ENCODE peak calls at places on chromosomes 12 and 14, in eight cellular contexts. D is Caco-2, J is astrocyte of the spinal cord, N is cardiac muscle cell, E is right lobe of liver, Y is adipocyte, O is skeletal muscle cell, P is psoas muscle. R is an unnamed sample.

GRCh38 chr14:93527076-93527692 is 96.4 kb downstream of the UNC79 start:
- DNase-seq in N (no peak), O (no peak), D (no peak), P (no peak), E (no peak), Y (no peak), J (no peak), R (no peak)

GRCh38 chr12:99146185-99146584 is 501.1 kb downstream of the APAF1 start:
- DNase-seq in N (peak), O (no peak), P (no peak), Y (no peak), E (no peak), J (no peak), D (no peak), R (no peak)

GRCh38 chr14:101031721-101032120 is 128.2 kb upstream of the RTL1 start:
- DNase-seq in Y (no peak), J (no peak), O (no peak), P (no peak), E (peak), N (no peak), D (peak), R (no peak)

GRCh38 chr14:68487805-68488590 is 304.9 kb downstream of the ZFP36L1 start:
- DNase-seq in Y (peak), D (no peak), E (no peak), P (no peak), O (no peak), N (no peak), J (no peak), R (no peak)

GRCh38 chr12:95998611-95999300 is 2.6 kb upstream of the HAL start:
- DNase-seq in J (peak), Y (peak), N (peak), P (no peak), E (no peak), D (peak), O (peak), R (peak)

GRCh38 chr12:76588881-76589565 is 29.5 kb upstream of the OSBPL8 start:
- DNase-seq in Y (peak), J (peak), P (no peak), O (peak), D (no peak), E (no peak), N (peak), R (no peak)

GRCh38 chr14:58078068-58078467 is 73.9 kb downstream of the ARMH4 start:
- DNase-seq in D (no peak), O (peak), P (no peak), J (peak), Y (peak), E (no peak), N (peak), R (no peak)

GRCh38 chr14:31449971-31450610 is 7.2 kb downstream of the DTD2 start:
- DNase-seq in E (no peak), N (peak), O (no peak), P (no peak), D (no peak), Y (peak), J (peak), R (peak)

GRCh38 chr12:57836442-57837375 is 9.8 kb downstream of the CTDSP2 start:
- DNase-seq in D (no peak), N (peak), Y (peak), E (peak), O (peak), P (peak), J (peak), R (no peak)

GRCh38 chr14:70662080-70662479 is 20.4 kb downstream of the TTC9 start:
- DNase-seq in O (no peak), N (no peak), D (no peak), E (no peak), J (no peak), P (no peak), Y (no peak), R (no peak)

GRCh38 chr14:39097159-39097558 is 5.9 kb downstream of the SEC23A start:
- DNase-seq in D (no peak), N (peak), P (no peak), E (no peak), J (no peak), O (no peak), Y (peak), R (no peak)

GRCh38 chr14:90513151-90514014 is 116.6 kb downstream of the CALM1 start:
- DNase-seq in O (no peak), D (peak), Y (no peak), N (peak), J (peak), E (no peak), P (no peak), R (no peak)

GRCh38 chr12:66119229-66119869 is 11.2 kb downstream of the LLPH start:
- DNase-seq in Y (no peak), N (no peak), P (no peak), D (no peak), J (no peak), E (no peak), O (no peak), R (no peak)

GRCh38 chr12:72273499-72273837 is 1.3 kb downstream of the TRHDE start:
- DNase-seq in O (no peak), N (no peak), E (no peak), P (no peak), D (no peak), Y (no peak), J (no peak), R (no peak)

GRCh38 chr12:111692575-111693210 is 6.8 kb downstream of the ACAD10 start:
- DNase-seq in N (peak), Y (peak), J (peak), D (no peak), P (no peak), O (no peak), E (no peak), R (no peak)

GRCh38 chr14:101365329-101366158 is 195.8 kb upstream of the DIO3 start:
- DNase-seq in Y (no peak), E (no peak), P (peak), J (no peak), D (no peak), N (no peak), O (no peak), R (no peak)

GRCh38 chr12:113040722-113041168 is 15.8 kb upstream of the DTX1 start:
- DNase-seq in O (peak), Y (peak), E (peak), P (peak), N (peak), J (peak), D (no peak), R (peak)

GRCh38 chr12:77855548-77855947 is 24.9 kb downstream of the NAV3 start:
- DNase-seq in Y (peak), P (no peak), J (no peak), E (no peak), O (peak), D (no peak), N (no peak), R (no peak)

GRCh38 chr12:93127582-93128331 is 198.7 kb upstream of the EEA1 start:
- DNase-seq in Y (peak), E (peak), D (peak), N (peak), P (peak), J (peak), O (peak), R (no peak)

GRCh38 chr12:124093297-124093696 is 120.3 kb downstream of the ZNF664 start:
- DNase-seq in O (no peak), J (no peak), D (no peak), E (no peak), P (no peak), Y (no peak), N (no peak), R (no peak)

GRCh38 chr14:32564591-32564990 is 235.5 kb downstream of the AKAP6 start:
- DNase-seq in J (peak), O (peak), Y (peak), D (no peak), E (no peak), N (peak), P (no peak), R (no peak)

GRCh38 chr12:124087251-124088141 is 114.5 kb downstream of the ZNF664 start:
- DNase-seq in Y (peak), P (no peak), E (no peak), N (no peak), O (no peak), J (no peak), D (no peak), R (no peak)

GRCh38 chr14:38302966-38303365 is 47.1 kb upstream of the CLEC14A start:
- DNase-seq in J (no peak), N (no peak), E (no peak), O (no peak), Y (no peak), D (no peak), P (no peak), R (no peak)

GRCh38 chr14:96986701-96987474 is 189.7 kb downstream of the VRK1 start:
- DNase-seq in D (no peak), J (no peak), O (no peak), Y (no peak), P (no peak), N (no peak), E (no peak), R (no peak)

GRCh38 chr12:7113389-7113871 is 4.4 kb upstream of the C1RL start:
- DNase-seq in D (peak), Y (peak), P (no peak), E (no peak), O (no peak), J (peak), N (peak), R (no peak)

GRCh38 chr12:4277856-4278581 is 4.5 kb downstream of the CCND2 start:
- DNase-seq in Y (no peak), J (no peak), N (no peak), P (no peak), D (no peak), E (no peak), O (no peak), R (no peak)

GRCh38 chr14:104924421-104925213 is at the start of gene PLD4:
- DNase-seq in J (no peak), D (no peak), N (no peak), P (no peak), O (no peak), Y (no peak), E (no peak), R (no peak)

GRCh38 chr12:63929426-63929825 is 84.9 kb downstream of the SRGAP1 start:
- DNase-seq in J (no peak), Y (no peak), D (no peak), P (no peak), O (no peak), N (no peak), E (no peak), R (no peak)
- H3K4me3 ChIP-seq in J (no peak), Y (no peak), D (no peak), P (no peak), O (no peak), N (no peak), E (no peak), R (no peak)

GRCh38 chr12:39617887-39618286 is 1.7 kb downstream of the ABCD2 start:
- DNase-seq in N (no peak), D (no peak), J (no peak), P (no peak), E (no peak), O (no peak), Y (no peak), R (no peak)
- H3K4me3 ChIP-seq in N (no peak), D (no peak), J (no peak), P (no peak), E (no peak), O (no peak), Y (peak), R (no peak)

DNA sequence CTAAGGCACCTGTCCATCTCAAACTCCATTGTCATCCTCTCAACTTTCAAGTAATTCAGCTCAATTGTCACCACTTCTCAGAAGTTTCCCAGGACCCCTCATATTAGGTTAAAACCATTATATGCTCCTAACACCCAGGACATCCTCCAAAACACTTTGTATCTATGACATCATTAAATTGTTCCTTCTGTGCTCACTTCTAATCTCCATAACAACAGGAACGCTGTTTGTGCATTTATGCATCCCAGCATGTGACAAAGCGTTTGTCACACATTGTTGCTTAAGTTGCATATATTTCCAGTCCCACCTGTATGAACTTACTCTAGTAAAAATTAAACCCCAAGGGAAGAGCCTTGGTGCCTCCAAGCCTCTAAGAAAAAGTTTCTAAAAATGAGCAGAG is 133.9 kb downstream of the TBX5 start:
- DNase-seq in P (no peak), D (no peak), O (no peak), J (no peak), E (no peak), N (no peak), Y (no peak), R (no peak)
- H3K4me3 ChIP-seq in P (no peak), D (no peak), O (no peak), J (no peak), E (no peak), N (no peak), Y (no peak), R (no peak)

DNA sequence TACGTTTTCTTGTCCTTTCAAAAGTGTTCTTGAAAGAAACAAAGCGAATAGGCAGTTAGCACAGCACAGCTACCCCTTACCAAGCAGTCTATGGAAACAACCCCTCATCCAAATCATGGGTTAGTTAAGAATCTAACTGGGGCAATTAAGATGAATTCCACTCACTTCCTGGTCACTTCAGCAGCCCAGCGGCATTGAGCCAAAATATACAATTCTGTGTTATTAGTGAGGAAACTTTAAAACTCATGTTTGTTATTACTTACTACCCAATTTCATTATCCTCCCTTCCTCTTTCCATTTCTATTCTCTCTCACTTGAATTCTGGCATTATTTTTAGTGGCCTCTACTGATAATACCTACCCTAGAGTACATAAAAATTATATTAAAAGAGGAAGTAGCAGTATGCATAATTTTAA is 121.4 kb downstream of the PPHLN1 start:
- DNase-seq in Y (peak), J (peak), N (peak), E (no peak), O (no peak), D (no peak), P (no peak), R (no peak)
- H3K4me3 ChIP-seq in Y (no peak), J (no peak), N (no peak), E (no peak), O (no peak), D (no peak), P (no peak), R (no peak)

R was measured in HCT116.